ENCODE peak calls at places on chromosomes 16 and 17, in four cellular contexts. X is mammary epithelial cell, M is kidney, T is cardiac muscle cell. N is an unnamed sample.
A peak's percentile ranks its signal among the peaks of the same experiment; 100 is the strongest.

GRCh38 chr17:71978435-71978834 is 142.4 kb upstream of the SOX9 start:
- DNase-seq in X (peak; percentile 89), M (no peak), T (no peak), N (no peak)

GRCh38 chr17:3804503-3804931 is 3.5 kb upstream of the ITGAE start:
- DNase-seq in X (no peak), M (no peak), T (no peak), N (peak; percentile 88)

GRCh38 chr16:86455116-86455515 is 55.2 kb upstream of the FOXF1 start:
- DNase-seq in X (no peak), M (no peak), T (no peak), N (no peak)

GRCh38 chr16:56645838-56646237 is 5.8 kb upstream of the MT1B start:
- DNase-seq in X (no peak), M (no peak), T (no peak), N (no peak)

GRCh38 chr16:24753437-24753836 is 24.0 kb downstream of the TNRC6A start:
- DNase-seq in X (no peak), M (no peak), T (no peak), N (no peak)

GRCh38 chr16:84599528-84600202 is 18.2 kb downstream of the COTL1 start:
- DNase-seq in X (peak; percentile 16), M (peak; percentile 83), T (peak; percentile 60), N (peak; percentile 92)

GRCh38 chr16:9596788-9597187 is 505.3 kb downstream of the HAPSTR1 start:
- DNase-seq in X (no peak), M (no peak), T (no peak), N (no peak)

GRCh38 chr17:17851603-17852002 is 14.8 kb upstream of the SREBF1 start:
- DNase-seq in X (no peak), M (no peak), T (no peak), N (peak; percentile 31)

GRCh38 chr16:11208916-11209665 is 46.9 kb downstream of the SOCS1 start:
- DNase-seq in X (peak; percentile 88), M (no peak), T (no peak), N (peak; percentile 57)

GRCh38 chr16:88422733-88423447 is 30.2 kb upstream of the ZFPM1 start:
- DNase-seq in X (no peak), M (no peak), T (no peak), N (no peak)

GRCh38 chr16:69494993-69495392 is 70.6 kb downstream of the CYB5B start:
- DNase-seq in X (no peak), M (no peak), T (peak; percentile 2), N (no peak)

GRCh38 chr16:12906765-12907516 is 5.5 kb downstream of the SHISA9 start:
- DNase-seq in X (no peak), M (no peak), T (no peak), N (peak; percentile 61)

GRCh38 chr17:1109606-1110523 is 69.9 kb downstream of the ABR start:
- DNase-seq in X (no peak), M (peak; percentile 89), T (peak; percentile 61), N (peak; percentile 53)

GRCh38 chr17:1108810-1109605 is 70.8 kb downstream of the ABR start:
- DNase-seq in X (peak; percentile 62), M (peak; percentile 89), T (peak; percentile 66), N (peak; percentile 94)

GRCh38 chr17:1107777-1108559 is 71.8 kb downstream of the ABR start:
- DNase-seq in X (peak; percentile 28), M (no peak), T (no peak), N (peak; percentile 91)

GRCh38 chr17:1108560-1108809 is 71.3 kb downstream of the ABR start:
- DNase-seq in X (peak; percentile 32), M (no peak), T (no peak), N (peak; percentile 82)

GRCh38 chr17:1107083-1107776 is 72.6 kb downstream of the ABR start:
- DNase-seq in X (no peak), M (no peak), T (no peak), N (peak; percentile 63)
- H3K4me3 ChIP-seq in X (peak overlapping the region; percentile 75), M (peak overlapping the region; percentile 54), T (no peak overlapping the region), N (peak overlapping the region; percentile 81)

GRCh38 chr17:50090971-50091950 is 3.9 kb upstream of the PDK2 start:
- DNase-seq in X (no peak), M (no peak), T (no peak), N (peak; percentile 45)
- H3K27ac ChIP-seq in X (no peak overlapping the region), M (no peak overlapping the region), T (no peak overlapping the region), N (no peak overlapping the region)

DNA sequence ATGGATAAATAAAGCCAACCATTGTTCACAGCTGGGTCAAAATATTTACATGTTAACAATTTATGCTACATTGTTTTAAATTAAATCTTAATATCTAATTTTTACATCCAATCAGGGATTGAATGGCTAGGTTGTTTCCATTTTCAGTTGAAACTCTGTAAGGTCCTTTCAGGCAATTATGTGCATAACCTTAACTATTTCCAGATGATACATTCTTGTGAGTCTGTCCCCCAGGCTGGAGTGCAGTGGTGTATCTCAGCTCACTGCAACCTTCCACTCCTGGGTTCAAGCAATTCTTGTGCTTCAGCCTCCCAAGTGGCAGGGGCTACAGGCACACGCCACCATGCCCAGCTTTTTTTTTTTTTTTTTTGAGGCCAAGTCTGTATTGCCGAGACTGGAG is 10.4 kb downstream of the CDC42EP4 start:
- DNase-seq in X (no peak), M (no peak), T (no peak), N (no peak)
- H3K4me1 ChIP-seq in X (peaks cover 25% of the 10 kb centered on the region), M (peaks cover 35% of the 10 kb centered on the region), T (peaks cover 31% of the 10 kb centered on the region), N (peaks cover 40% of the 10 kb centered on the region)

GRCh38 chr17:49240619-49241018 is 10.0 kb upstream of the PHOSPHO1 start:
- DNase-seq in X (no peak), M (no peak), T (no peak), N (no peak)

GRCh38 chr17:49241763-49242312 is 11.3 kb upstream of the PHOSPHO1 start:
- DNase-seq in X (no peak), M (no peak), T (no peak), N (no peak)

GRCh38 chr17:49244839-49245238 is 14.3 kb upstream of the PHOSPHO1 start:
- DNase-seq in X (no peak), M (no peak), T (no peak), N (no peak)

GRCh38 chr17:49241040-49241439 is 10.5 kb upstream of the PHOSPHO1 start:
- DNase-seq in X (no peak), M (no peak), T (no peak), N (no peak)

DNA sequence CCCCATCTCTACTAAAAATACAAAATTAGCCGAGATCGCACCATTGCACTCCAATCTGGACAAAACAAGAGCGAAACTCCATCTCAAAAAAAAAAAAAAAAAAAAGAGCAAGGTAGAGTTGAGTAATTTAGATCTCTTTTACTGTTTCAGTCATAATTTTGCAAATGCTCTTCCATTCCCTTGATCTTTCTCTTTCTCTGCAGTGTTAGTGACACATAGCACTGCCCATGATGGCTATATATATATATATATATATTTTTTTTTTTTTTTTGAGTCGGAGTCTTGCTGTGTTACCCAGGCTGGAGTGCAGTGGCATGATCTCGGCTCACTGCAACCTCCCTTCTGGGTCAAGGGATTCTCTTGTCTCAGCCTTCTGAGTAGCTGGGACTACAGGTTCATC is 12.2 kb upstream of the PHOSPHO1 start:
- DNase-seq in X (no peak), M (no peak), T (no peak), N (no peak)
- H3K4me3 ChIP-seq in X (no peak overlapping the region), M (no peak overlapping the region), T (no peak overlapping the region), N (no peak overlapping the region)

GRCh38 chr16:27232875-27233605 is 29.7 kb downstream of the KDM8 start:
- DNase-seq in X (no peak), M (no peak), T (no peak), N (no peak)
- H3K27ac ChIP-seq in X (no peak overlapping the region), M (no peak overlapping the region), T (no peak overlapping the region), N (no peak overlapping the region)

GRCh38 chr16:67663877-67664222 is 2.7 kb downstream of the ENKD1 start:
- DNase-seq in X (no peak), M (peak; percentile 68), T (no peak), N (peak; percentile 77)
- H3K4me1 ChIP-seq in X (peaks cover 34% of the 10 kb centered on the region), M (peaks cover 40% of the 10 kb centered on the region), T (peaks cover 3% of the 10 kb centered on the region), N (peaks cover 23% of the 10 kb centered on the region)

DNA sequence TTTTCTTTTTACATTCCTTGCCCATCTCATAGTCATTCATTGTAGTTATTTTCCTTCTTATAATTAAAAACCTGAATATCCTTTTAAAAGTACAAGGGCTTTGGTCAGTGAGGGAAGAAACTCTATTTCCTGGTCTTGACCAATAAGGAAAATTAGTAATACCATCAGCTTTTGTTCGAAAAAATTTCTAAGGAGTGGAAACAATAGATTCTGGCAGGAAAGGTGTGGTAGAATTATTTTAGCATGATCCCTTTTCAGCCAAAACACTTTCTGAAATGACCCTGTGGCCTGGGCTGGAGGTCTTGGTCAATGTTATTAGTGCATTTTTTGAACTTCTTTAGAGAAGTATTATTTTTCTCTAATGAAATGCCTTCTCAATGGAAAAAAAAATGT is 36.6 kb downstream of the IQCK start:
- DNase-seq in X (no peak), M (no peak), T (no peak), N (no peak)
- H3K4me3 ChIP-seq in X (no peak overlapping the region), M (no peak overlapping the region), T (no peak overlapping the region), N (no peak overlapping the region)

GRCh38 chr17:50203086-50203485 is 1.7 kb upstream of the COL1A1 start:
- DNase-seq in X (no peak), M (peak; percentile 57), T (no peak), N (peak; percentile 89)

GRCh38 chr17:50199651-50200446 is 1.6 kb downstream of the COL1A1 start:
- DNase-seq in X (peak; percentile 93), M (peak; percentile 97), T (peak; percentile 93), N (peak; percentile 97)

GRCh38 chr17:50199211-50199633 is 2.2 kb downstream of the COL1A1 start:
- DNase-seq in X (no peak), M (peak; percentile 84), T (no peak), N (peak; percentile 78)

GRCh38 chr17:50200447-50201225 is 795 bp downstream of the COL1A1 start:
- DNase-seq in X (peak; percentile 80), M (peak; percentile 96), T (peak; percentile 96), N (peak; percentile 93)

DNA sequence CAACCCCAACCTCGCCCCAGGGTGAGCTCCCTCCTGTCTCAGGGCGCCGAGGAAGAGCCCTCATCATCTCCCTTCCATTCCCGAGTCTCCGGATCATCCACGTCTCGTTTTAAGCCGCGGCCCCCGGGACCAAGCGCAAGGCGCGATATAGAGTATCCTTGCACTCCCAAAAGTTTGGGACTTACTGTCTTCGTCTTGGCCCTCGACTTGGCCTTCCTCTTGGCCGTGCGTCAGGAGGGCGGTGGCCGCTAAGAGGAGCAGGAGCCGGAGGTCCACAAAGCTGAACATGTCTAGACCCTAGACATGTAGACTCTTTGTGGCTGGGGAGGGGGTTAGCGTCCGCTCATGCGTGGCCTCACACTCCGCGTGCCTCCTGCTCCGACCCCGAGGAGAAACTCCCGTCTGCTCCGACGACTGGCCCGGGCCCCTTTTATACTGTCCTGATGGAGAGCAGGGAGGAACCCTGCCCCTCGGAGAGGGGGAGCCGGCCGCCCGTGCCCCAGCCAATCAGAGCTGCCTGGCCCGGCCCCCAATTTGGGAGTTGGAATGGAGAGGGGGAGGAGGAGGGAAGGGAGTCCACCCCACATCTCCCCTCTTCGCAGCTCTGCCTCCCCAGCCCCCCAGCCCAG is at the start of gene COL1A1:
- DNase-seq in X (no peak), M (peak; percentile 95), T (peak; percentile 16), N (peak; percentile 99)
- H3K27ac ChIP-seq in X (peak within 1 kb of the TSS; percentile 49), M (peak within 1 kb of the TSS; percentile 41), T (peak within 1 kb of the TSS; percentile 93), N (peak within 1 kb of the TSS; percentile 96)

GRCh38 chr17:80666867-80667266 is 122.2 kb downstream of the RPTOR start:
- DNase-seq in X (no peak), M (no peak), T (no peak), N (no peak)

GRCh38 chr17:80663783-80664206 is 119.2 kb downstream of the RPTOR start:
- DNase-seq in X (no peak), M (no peak), T (no peak), N (no peak)

GRCh38 chr17:80665792-80666191 is 121.2 kb downstream of the RPTOR start:
- DNase-seq in X (no peak), M (no peak), T (no peak), N (no peak)

GRCh38 chr17:80662557-80662956 is 117.9 kb downstream of the RPTOR start:
- DNase-seq in X (no peak), M (no peak), T (no peak), N (no peak)

GRCh38 chr17:80664217-80664780 is 119.7 kb downstream of the RPTOR start:
- DNase-seq in X (no peak), M (no peak), T (no peak), N (no peak)
- H3K4me1 ChIP-seq in X (no peaks in the 10 kb centered on the region), M (no peaks in the 10 kb centered on the region), T (peaks cover 8% of the 10 kb centered on the region), N (no peaks in the 10 kb centered on the region)